ENCODE peak calls at places on chromosomes 6 and 20, in four cellular contexts. G is stimulated activated naive CD8-positive, alpha-beta T cell treated with anti-CD3 and anti-CD28 coated beads, Interleukin-15, Interleukin-2, amounts not matched to agents 100 U/mL and 50 U/mL, for 24 hours; S is DMS79 treated with DMSO at 0.1 percent for 48 hours; M is HTR-8/SVneo. F is an unnamed sample.

GRCh38 chr20:5297280-5298004 is 19.3 kb downstream of the PROKR2 start:
- DNase-seq in G (no peak), S (no peak), M (no peak), F (no peak)

GRCh38 chr20:58892126-58892931 is 39.8 kb downstream of the GNAS start:
- DNase-seq in S (peak), M (peak), G (peak), F (peak)

GRCh38 chr6:113671440-113671839 is 185.7 kb upstream of the MARCKS start:
- DNase-seq in S (no peak), G (no peak), M (no peak), F (no peak)

GRCh38 chr20:54397292-54398155 is 77.9 kb upstream of the DOK5 start:
- DNase-seq in S (no peak), G (no peak), M (no peak), F (no peak)

GRCh38 chr6:140303218-140303949 is 928.9 kb upstream of the CITED2 start:
- DNase-seq in S (no peak), M (no peak), G (no peak), F (no peak)

GRCh38 chr6:73152998-73153757 is 72.1 kb downstream of the KHDC1L start:
- DNase-seq in G (no peak), S (no peak), M (no peak), F (no peak)

GRCh38 chr6:15062311-15063252 is 183.3 kb upstream of the JARID2 start:
- DNase-seq in G (no peak), S (peak), M (peak), F (peak)

GRCh38 chr6:151284431-151285060 is 44.8 kb downstream of the AKAP12 start:
- DNase-seq in G (no peak), M (no peak), S (no peak), F (peak)

GRCh38 chr20:60283281-60283680 is 325.1 kb downstream of the CDH26 start:
- DNase-seq in G (no peak), M (no peak), S (no peak), F (no peak)

GRCh38 chr6:42279966-42280629 is 62.4 kb upstream of the MRPS10 start:
- DNase-seq in M (no peak), S (no peak), G (no peak), F (peak)

GRCh38 chr6:153028261-153028660 is 25.8 kb upstream of the MTRF1L start:
- DNase-seq in G (no peak), S (no peak), M (no peak), F (peak)

GRCh38 chr6:36673882-36674281 is 4.6 kb upstream of the CDKN1A start:
- DNase-seq in M (no peak), G (no peak), S (no peak), F (no peak)

GRCh38 chr6:139765825-139766285 is 391.4 kb upstream of the CITED2 start:
- DNase-seq in M (peak), G (no peak), S (no peak), F (peak)

GRCh38 chr6:35363293-35363750 is 21.0 kb downstream of the PPARD start:
- DNase-seq in S (no peak), M (no peak), G (no peak), F (no peak)

GRCh38 chr6:44474643-44475042 is 87.1 kb downstream of the CDC5L start:
- DNase-seq in M (no peak), S (no peak), G (no peak), F (no peak)

GRCh38 chr6:26501482-26501986 is 1.4 kb downstream of the BTN1A1 start:
- DNase-seq in G (peak), S (peak), M (no peak), F (no peak)

GRCh38 chr6:142912125-142912524 is 32.9 kb downstream of the HIVEP2 start:
- DNase-seq in G (no peak), S (no peak), M (no peak), F (no peak)

GRCh38 chr6:10425973-10426780 is 11.3 kb upstream of the TFAP2A start:
- DNase-seq in G (no peak), S (no peak), M (peak), F (peak)

F was measured in hepatic stellate cell.